ENCODE peak calls at places on chromosomes 3 and 15, in five cellular contexts. U is mesothelial cell of epicardium, V is GM12865, I is neural crest cell, F is brain microvascular endothelial cell. H is an unnamed sample.

GRCh38 chr3:111723293-111723963 is 128.3 kb upstream of the ZBED2 start:
- DNase-seq in U (no peak), F (peak; percentile 74), I (no peak), V (peak; percentile 41), H (no peak)

GRCh38 chr15:68211656-68212320 is 6.7 kb upstream of the CALML4 start:
- DNase-seq in I (no peak), F (no peak), V (no peak), U (no peak), H (no peak)

GRCh38 chr3:46868301-46868700 is 5.1 kb upstream of the MYL3 start:
- DNase-seq in I (no peak), V (no peak), U (no peak), F (no peak), H (no peak)

GRCh38 chr3:187773963-187774789 is 28.9 kb upstream of the BCL6 start:
- DNase-seq in I (no peak), V (no peak), F (no peak), U (no peak), H (no peak)

GRCh38 chr3:66991478-66991877 is 6.6 kb upstream of the KBTBD8 start:
- DNase-seq in I (no peak), U (no peak), F (peak; percentile 83), V (no peak), H (no peak)

GRCh38 chr3:42092006-42092405 is 849 bp downstream of the TRAK1 start:
- DNase-seq in V (peak; percentile 78), U (no peak), I (no peak), F (no peak), H (no peak)

GRCh38 chr3:18872466-18872865 is 275.8 kb upstream of the KCNH8 start:
- DNase-seq in V (peak; percentile 4), F (no peak), I (no peak), U (no peak), H (no peak)

GRCh38 chr3:63343674-63344073 is 65.6 kb downstream of the SYNPR start:
- DNase-seq in U (peak; percentile 85), I (no peak), F (peak; percentile 99), V (peak; percentile 40), H (no peak)

GRCh38 chr15:100783296-100783695 is 96.3 kb upstream of the ALDH1A3 start:
- DNase-seq in F (no peak), I (no peak), V (no peak), U (peak; percentile 20), H (no peak)

GRCh38 chr3:76726034-76726433 is 313.9 kb upstream of the ROBO2 start:
- DNase-seq in F (no peak), U (no peak), I (no peak), V (no peak), H (no peak)

GRCh38 chr15:76345880-76346665 is 9.5 kb downstream of the ISL2 start:
- DNase-seq in F (no peak), U (peak; percentile 54), I (peak; percentile 8), V (peak; percentile 54), H (no peak)

GRCh38 chr3:149844073-149844472 is 31.1 kb downstream of the RNF13 start:
- DNase-seq in U (no peak), I (no peak), F (no peak), V (no peak), H (no peak)

GRCh38 chr3:112117826-112118571 is 15.0 kb downstream of the GCSAM start:
- DNase-seq in I (no peak), F (no peak), V (peak; percentile 87), U (no peak), H (no peak)

GRCh38 chr3:52093751-52094525 is 37.6 kb upstream of the DUSP7 start:
- DNase-seq in U (no peak), I (no peak), V (no peak), F (peak; percentile 63), H (no peak)

GRCh38 chr3:100006570-100007271 is 107.6 kb downstream of the FILIP1L start:
- DNase-seq in U (no peak), F (peak; percentile 20), I (no peak), V (no peak), H (no peak)

GRCh38 chr3:169581633-169582032 is 81.9 kb downstream of the MECOM start:
- DNase-seq in V (peak; percentile 17), U (no peak), I (no peak), F (no peak), H (no peak)

GRCh38 chr3:20078194-20078709 is 38.0 kb downstream of the KAT2B start:
- DNase-seq in I (no peak), F (no peak), V (no peak), U (no peak), H (no peak)

GRCh38 chr15:79243723-79244122 is 38.8 kb upstream of the ANKRD34C start:
- DNase-seq in F (peak; percentile 22), U (no peak), I (no peak), V (no peak), H (no peak)

GRCh38 chr3:10744098-10744465 is 71.9 kb upstream of the SLC6A11 start:
- DNase-seq in I (no peak), F (no peak), V (peak; percentile 3), U (no peak), H (no peak)

GRCh38 chr15:83733206-83733605 is 79.3 kb downstream of the ADAMTSL3 start:
- DNase-seq in I (no peak), F (peak; percentile 64), V (no peak), U (no peak), H (no peak)

GRCh38 chr15:83732770-83733169 is 78.8 kb downstream of the ADAMTSL3 start:
- DNase-seq in U (no peak), F (no peak), I (no peak), V (no peak), H (no peak)

GRCh38 chr15:83733691-83734090 is 79.8 kb downstream of the ADAMTSL3 start:
- DNase-seq in I (no peak), U (no peak), F (no peak), V (no peak), H (no peak)

GRCh38 chr15:83732196-83732595 is 78.3 kb downstream of the ADAMTSL3 start:
- DNase-seq in U (no peak), F (no peak), V (no peak), I (no peak), H (no peak)

GRCh38 chr15:83734487-83734886 is 80.6 kb downstream of the ADAMTSL3 start:
- DNase-seq in V (peak; percentile 45), U (no peak), I (peak; percentile 4), F (no peak), H (no peak)
- TF ChIP-seq CTCF in V (peak; percentile 52), U (no peak), I (peak; percentile 36), F (peak; percentile 52), H (no peak)

GRCh38 chr15:60128000-60128376 is 123.9 kb downstream of the FOXB1 start:
- DNase-seq in V (no peak), F (peak; percentile 28), I (no peak), U (no peak), H (no peak)
- TF ChIP-seq CTCF in V (no peak), F (no peak), I (no peak), U (no peak), H (no peak)

GRCh38 chr3:128749035-128749434 is 23.1 kb downstream of the RAB7A start:
- DNase-seq in U (no peak), V (no peak), F (peak; percentile 16), I (no peak), H (no peak)

GRCh38 chr3:128748527-128748926 is 22.5 kb downstream of the RAB7A start:
- DNase-seq in V (no peak), U (no peak), F (no peak), I (no peak), H (no peak)

GRCh38 chr3:128742821-128743594 is 17.0 kb downstream of the RAB7A start:
- DNase-seq in F (no peak), V (no peak), U (no peak), I (no peak), H (no peak)

GRCh38 chr3:128746881-128747280 is 20.9 kb downstream of the RAB7A start:
- DNase-seq in F (no peak), V (no peak), U (no peak), I (no peak), H (no peak)

GRCh38 chr3:128745742-128746141 is 19.8 kb downstream of the RAB7A start:
- DNase-seq in U (no peak), V (no peak), F (no peak), I (no peak), H (no peak)
- TF ChIP-seq CTCF in U (no peak), V (no peak), F (no peak), I (no peak), H (no peak)

GRCh38 chr3:117439812-117440211 is 730.2 kb downstream of the TUSC7 start:
- DNase-seq in V (no peak), F (peak; percentile 4), U (no peak), I (no peak), H (no peak)
- TF ChIP-seq CTCF in V (no peak), F (peak; percentile 53), U (no peak), I (peak; percentile 56), H (no peak)